ENCODE peak calls at places on chromosomes 13 and 19, in seven cellular contexts. One of them, this sample, is unnamed.

GRCh38 chr13:110965038-110965754 is 50.3 kb upstream of the ANKRD10 start:
- DNase-seq in NCI-H2081 treated with DMSO at 0.1 percent for 48 hours: no peak
- DNase-seq in thoracic aorta: no peak
- DNase-seq in LHCN-M2: peak; percentile 89
- DNase-seq in activated CD8-positive, alpha-beta memory T cell treated with anti-CD3 and anti-CD28 coated beads for 4 hours: no peak
- DNase-seq in activated CD4-positive, alpha-beta T cell treated with anti-CD3 and anti-CD28 coated beads, Interleukin-2, amount 50 U/mL, for 24 hours: peak; percentile 49
- DNase-seq in activated T-helper 2 cell treated with anti-CD3 and anti-CD28 coated beads, Interferon-gamma antibody, Interleukin-2, Interleukin-4, amounts not matched to agents 10 μg/mL and 5 μg/mL and 100 μg/mL, durations not matched to agents 14 hours and 24 hours and 36 hours: peak; percentile 46
- DNase-seq in this sample: no peak

GRCh38 chr19:18939922-18940775 is 868 bp downstream of the HOMER3 start:
- DNase-seq in NCI-H2081 treated with DMSO at 0.1 percent for 48 hours: no peak
- DNase-seq in thoracic aorta: no peak
- DNase-seq in LHCN-M2: peak; percentile 88
- DNase-seq in activated CD8-positive, alpha-beta memory T cell treated with anti-CD3 and anti-CD28 coated beads for 4 hours: no peak
- DNase-seq in activated CD4-positive, alpha-beta T cell treated with anti-CD3 and anti-CD28 coated beads, Interleukin-2, amount 50 U/mL, for 24 hours: no peak
- DNase-seq in activated T-helper 2 cell treated with anti-CD3 and anti-CD28 coated beads, Interferon-gamma antibody, Interleukin-2, Interleukin-4, amounts not matched to agents 10 μg/mL and 5 μg/mL and 100 μg/mL, durations not matched to agents 14 hours and 24 hours and 36 hours: no peak
- DNase-seq in this sample: no peak

GRCh38 chr19:3420244-3420755 is 53.9 kb downstream of the NFIC start:
- DNase-seq in NCI-H2081 treated with DMSO at 0.1 percent for 48 hours: no peak
- DNase-seq in thoracic aorta: no peak
- DNase-seq in LHCN-M2: no peak
- DNase-seq in activated CD8-positive, alpha-beta memory T cell treated with anti-CD3 and anti-CD28 coated beads for 4 hours: no peak
- DNase-seq in activated CD4-positive, alpha-beta T cell treated with anti-CD3 and anti-CD28 coated beads, Interleukin-2, amount 50 U/mL, for 24 hours: no peak
- DNase-seq in activated T-helper 2 cell treated with anti-CD3 and anti-CD28 coated beads, Interferon-gamma antibody, Interleukin-2, Interleukin-4, amounts not matched to agents 10 μg/mL and 5 μg/mL and 100 μg/mL, durations not matched to agents 14 hours and 24 hours and 36 hours: no peak
- DNase-seq in this sample: no peak

GRCh38 chr13:105982219-105982618 is 553.2 kb downstream of the EFNB2 start:
- DNase-seq in NCI-H2081 treated with DMSO at 0.1 percent for 48 hours: no peak
- DNase-seq in thoracic aorta: no peak
- DNase-seq in LHCN-M2: no peak
- DNase-seq in activated CD8-positive, alpha-beta memory T cell treated with anti-CD3 and anti-CD28 coated beads for 4 hours: no peak
- DNase-seq in activated CD4-positive, alpha-beta T cell treated with anti-CD3 and anti-CD28 coated beads, Interleukin-2, amount 50 U/mL, for 24 hours: no peak
- DNase-seq in activated T-helper 2 cell treated with anti-CD3 and anti-CD28 coated beads, Interferon-gamma antibody, Interleukin-2, Interleukin-4, amounts not matched to agents 10 μg/mL and 5 μg/mL and 100 μg/mL, durations not matched to agents 14 hours and 24 hours and 36 hours: no peak
- DNase-seq in this sample: no peak

GRCh38 chr19:16372065-16372915 is 47.7 kb downstream of the KLF2 start:
- DNase-seq in NCI-H2081 treated with DMSO at 0.1 percent for 48 hours: no peak
- DNase-seq in thoracic aorta: no peak
- DNase-seq in LHCN-M2: no peak
- DNase-seq in activated CD8-positive, alpha-beta memory T cell treated with anti-CD3 and anti-CD28 coated beads for 4 hours: no peak
- DNase-seq in activated CD4-positive, alpha-beta T cell treated with anti-CD3 and anti-CD28 coated beads, Interleukin-2, amount 50 U/mL, for 24 hours: no peak
- DNase-seq in activated T-helper 2 cell treated with anti-CD3 and anti-CD28 coated beads, Interferon-gamma antibody, Interleukin-2, Interleukin-4, amounts not matched to agents 10 μg/mL and 5 μg/mL and 100 μg/mL, durations not matched to agents 14 hours and 24 hours and 36 hours: no peak
- DNase-seq in this sample: no peak

GRCh38 chr13:41029629-41030028 is 10.5 kb upstream of the ELF1 start:
- DNase-seq in NCI-H2081 treated with DMSO at 0.1 percent for 48 hours: no peak
- DNase-seq in thoracic aorta: no peak
- DNase-seq in LHCN-M2: no peak
- DNase-seq in activated CD8-positive, alpha-beta memory T cell treated with anti-CD3 and anti-CD28 coated beads for 4 hours: no peak
- DNase-seq in activated CD4-positive, alpha-beta T cell treated with anti-CD3 and anti-CD28 coated beads, Interleukin-2, amount 50 U/mL, for 24 hours: no peak
- DNase-seq in activated T-helper 2 cell treated with anti-CD3 and anti-CD28 coated beads, Interferon-gamma antibody, Interleukin-2, Interleukin-4, amounts not matched to agents 10 μg/mL and 5 μg/mL and 100 μg/mL, durations not matched to agents 14 hours and 24 hours and 36 hours: no peak
- DNase-seq in this sample: no peak

GRCh38 chr13:37068962-37069361 is 9.5 kb upstream of the SUPT20H start:
- DNase-seq in NCI-H2081 treated with DMSO at 0.1 percent for 48 hours: no peak
- DNase-seq in thoracic aorta: no peak
- DNase-seq in LHCN-M2: peak; percentile 20
- DNase-seq in activated CD8-positive, alpha-beta memory T cell treated with anti-CD3 and anti-CD28 coated beads for 4 hours: no peak
- DNase-seq in activated CD4-positive, alpha-beta T cell treated with anti-CD3 and anti-CD28 coated beads, Interleukin-2, amount 50 U/mL, for 24 hours: no peak
- DNase-seq in activated T-helper 2 cell treated with anti-CD3 and anti-CD28 coated beads, Interferon-gamma antibody, Interleukin-2, Interleukin-4, amounts not matched to agents 10 μg/mL and 5 μg/mL and 100 μg/mL, durations not matched to agents 14 hours and 24 hours and 36 hours: no peak
- DNase-seq in this sample: no peak

GRCh38 chr13:47337781-47338507 is 441.1 kb upstream of the HTR2A start:
- DNase-seq in NCI-H2081 treated with DMSO at 0.1 percent for 48 hours: no peak
- DNase-seq in thoracic aorta: no peak
- DNase-seq in LHCN-M2: peak; percentile 93
- DNase-seq in activated CD8-positive, alpha-beta memory T cell treated with anti-CD3 and anti-CD28 coated beads for 4 hours: no peak
- DNase-seq in activated CD4-positive, alpha-beta T cell treated with anti-CD3 and anti-CD28 coated beads, Interleukin-2, amount 50 U/mL, for 24 hours: no peak
- DNase-seq in activated T-helper 2 cell treated with anti-CD3 and anti-CD28 coated beads, Interferon-gamma antibody, Interleukin-2, Interleukin-4, amounts not matched to agents 10 μg/mL and 5 μg/mL and 100 μg/mL, durations not matched to agents 14 hours and 24 hours and 36 hours: no peak
- DNase-seq in this sample: no peak

GRCh38 chr13:102704238-102704750 is 9.4 kb upstream of the METTL21C start:
- DNase-seq in NCI-H2081 treated with DMSO at 0.1 percent for 48 hours: no peak
- DNase-seq in thoracic aorta: no peak
- DNase-seq in LHCN-M2: no peak
- DNase-seq in activated CD8-positive, alpha-beta memory T cell treated with anti-CD3 and anti-CD28 coated beads for 4 hours: no peak
- DNase-seq in activated CD4-positive, alpha-beta T cell treated with anti-CD3 and anti-CD28 coated beads, Interleukin-2, amount 50 U/mL, for 24 hours: no peak
- DNase-seq in activated T-helper 2 cell treated with anti-CD3 and anti-CD28 coated beads, Interferon-gamma antibody, Interleukin-2, Interleukin-4, amounts not matched to agents 10 μg/mL and 5 μg/mL and 100 μg/mL, durations not matched to agents 14 hours and 24 hours and 36 hours: no peak
- DNase-seq in this sample: no peak

GRCh38 chr13:98664924-98665637 is 87.4 kb downstream of the SLC15A1 start:
- DNase-seq in NCI-H2081 treated with DMSO at 0.1 percent for 48 hours: no peak
- DNase-seq in thoracic aorta: no peak
- DNase-seq in LHCN-M2: no peak
- DNase-seq in activated CD8-positive, alpha-beta memory T cell treated with anti-CD3 and anti-CD28 coated beads for 4 hours: no peak
- DNase-seq in activated CD4-positive, alpha-beta T cell treated with anti-CD3 and anti-CD28 coated beads, Interleukin-2, amount 50 U/mL, for 24 hours: no peak
- DNase-seq in activated T-helper 2 cell treated with anti-CD3 and anti-CD28 coated beads, Interferon-gamma antibody, Interleukin-2, Interleukin-4, amounts not matched to agents 10 μg/mL and 5 μg/mL and 100 μg/mL, durations not matched to agents 14 hours and 24 hours and 36 hours: no peak
- DNase-seq in this sample: no peak

GRCh38 chr13:65336916-65337315 is 1893.2 kb downstream of the PCDH9 start:
- DNase-seq in NCI-H2081 treated with DMSO at 0.1 percent for 48 hours: peak; percentile 52
- DNase-seq in thoracic aorta: no peak
- DNase-seq in LHCN-M2: peak; percentile 3
- DNase-seq in activated CD8-positive, alpha-beta memory T cell treated with anti-CD3 and anti-CD28 coated beads for 4 hours: no peak
- DNase-seq in activated CD4-positive, alpha-beta T cell treated with anti-CD3 and anti-CD28 coated beads, Interleukin-2, amount 50 U/mL, for 24 hours: no peak
- DNase-seq in activated T-helper 2 cell treated with anti-CD3 and anti-CD28 coated beads, Interferon-gamma antibody, Interleukin-2, Interleukin-4, amounts not matched to agents 10 μg/mL and 5 μg/mL and 100 μg/mL, durations not matched to agents 14 hours and 24 hours and 36 hours: no peak
- DNase-seq in this sample: no peak

GRCh38 chr13:112456138-112457056 is 80.2 kb downstream of the SPACA7 start:
- DNase-seq in NCI-H2081 treated with DMSO at 0.1 percent for 48 hours: no peak
- DNase-seq in thoracic aorta: no peak
- DNase-seq in LHCN-M2: no peak
- DNase-seq in activated CD8-positive, alpha-beta memory T cell treated with anti-CD3 and anti-CD28 coated beads for 4 hours: no peak
- DNase-seq in activated CD4-positive, alpha-beta T cell treated with anti-CD3 and anti-CD28 coated beads, Interleukin-2, amount 50 U/mL, for 24 hours: no peak
- DNase-seq in activated T-helper 2 cell treated with anti-CD3 and anti-CD28 coated beads, Interferon-gamma antibody, Interleukin-2, Interleukin-4, amounts not matched to agents 10 μg/mL and 5 μg/mL and 100 μg/mL, durations not matched to agents 14 hours and 24 hours and 36 hours: no peak
- DNase-seq in this sample: peak; percentile 3

GRCh38 chr13:112822851-112823250 is 133.0 kb downstream of the ATP11A start:
- DNase-seq in NCI-H2081 treated with DMSO at 0.1 percent for 48 hours: no peak
- DNase-seq in thoracic aorta: no peak
- DNase-seq in LHCN-M2: no peak
- DNase-seq in activated CD8-positive, alpha-beta memory T cell treated with anti-CD3 and anti-CD28 coated beads for 4 hours: no peak
- DNase-seq in activated CD4-positive, alpha-beta T cell treated with anti-CD3 and anti-CD28 coated beads, Interleukin-2, amount 50 U/mL, for 24 hours: no peak
- DNase-seq in activated T-helper 2 cell treated with anti-CD3 and anti-CD28 coated beads, Interferon-gamma antibody, Interleukin-2, Interleukin-4, amounts not matched to agents 10 μg/mL and 5 μg/mL and 100 μg/mL, durations not matched to agents 14 hours and 24 hours and 36 hours: no peak
- DNase-seq in this sample: no peak

GRCh38 chr19:48501961-48502719 is 9.5 kb downstream of the LMTK3 start:
- DNase-seq in NCI-H2081 treated with DMSO at 0.1 percent for 48 hours: no peak
- DNase-seq in thoracic aorta: no peak
- DNase-seq in LHCN-M2: peak; percentile 27
- DNase-seq in activated CD8-positive, alpha-beta memory T cell treated with anti-CD3 and anti-CD28 coated beads for 4 hours: peak; percentile 36
- DNase-seq in activated CD4-positive, alpha-beta T cell treated with anti-CD3 and anti-CD28 coated beads, Interleukin-2, amount 50 U/mL, for 24 hours: peak; percentile 40
- DNase-seq in activated T-helper 2 cell treated with anti-CD3 and anti-CD28 coated beads, Interferon-gamma antibody, Interleukin-2, Interleukin-4, amounts not matched to agents 10 μg/mL and 5 μg/mL and 100 μg/mL, durations not matched to agents 14 hours and 24 hours and 36 hours: peak; percentile 62
- DNase-seq in this sample: no peak

GRCh38 chr13:80132741-80133601 is 208.0 kb downstream of the SPRY2 start:
- DNase-seq in NCI-H2081 treated with DMSO at 0.1 percent for 48 hours: no peak
- DNase-seq in thoracic aorta: peak; percentile 38
- DNase-seq in LHCN-M2: peak; percentile 73
- DNase-seq in activated CD8-positive, alpha-beta memory T cell treated with anti-CD3 and anti-CD28 coated beads for 4 hours: no peak
- DNase-seq in activated CD4-positive, alpha-beta T cell treated with anti-CD3 and anti-CD28 coated beads, Interleukin-2, amount 50 U/mL, for 24 hours: no peak
- DNase-seq in activated T-helper 2 cell treated with anti-CD3 and anti-CD28 coated beads, Interferon-gamma antibody, Interleukin-2, Interleukin-4, amounts not matched to agents 10 μg/mL and 5 μg/mL and 100 μg/mL, durations not matched to agents 14 hours and 24 hours and 36 hours: no peak
- DNase-seq in this sample: no peak

GRCh38 chr19:30512748-30513389 is 140.7 kb downstream of the ZNF536 start:
- DNase-seq in NCI-H2081 treated with DMSO at 0.1 percent for 48 hours: no peak
- DNase-seq in thoracic aorta: no peak
- DNase-seq in LHCN-M2: no peak
- DNase-seq in activated CD8-positive, alpha-beta memory T cell treated with anti-CD3 and anti-CD28 coated beads for 4 hours: no peak
- DNase-seq in activated CD4-positive, alpha-beta T cell treated with anti-CD3 and anti-CD28 coated beads, Interleukin-2, amount 50 U/mL, for 24 hours: no peak
- DNase-seq in activated T-helper 2 cell treated with anti-CD3 and anti-CD28 coated beads, Interferon-gamma antibody, Interleukin-2, Interleukin-4, amounts not matched to agents 10 μg/mL and 5 μg/mL and 100 μg/mL, durations not matched to agents 14 hours and 24 hours and 36 hours: no peak
- DNase-seq in this sample: no peak

GRCh38 chr19:8302734-8303133 is 5.4 kb downstream of the CD320 start:
- DNase-seq in NCI-H2081 treated with DMSO at 0.1 percent for 48 hours: no peak
- DNase-seq in thoracic aorta: no peak
- DNase-seq in LHCN-M2: no peak
- DNase-seq in activated CD8-positive, alpha-beta memory T cell treated with anti-CD3 and anti-CD28 coated beads for 4 hours: no peak
- DNase-seq in activated CD4-positive, alpha-beta T cell treated with anti-CD3 and anti-CD28 coated beads, Interleukin-2, amount 50 U/mL, for 24 hours: no peak
- DNase-seq in activated T-helper 2 cell treated with anti-CD3 and anti-CD28 coated beads, Interferon-gamma antibody, Interleukin-2, Interleukin-4, amounts not matched to agents 10 μg/mL and 5 μg/mL and 100 μg/mL, durations not matched to agents 14 hours and 24 hours and 36 hours: peak; percentile 6
- DNase-seq in this sample: no peak

GRCh38 chr19:38769635-38770211 is 3.6 kb downstream of the LGALS7 start:
- DNase-seq in NCI-H2081 treated with DMSO at 0.1 percent for 48 hours: no peak
- DNase-seq in thoracic aorta: peak; percentile 65
- DNase-seq in LHCN-M2: peak; percentile 33
- DNase-seq in activated CD8-positive, alpha-beta memory T cell treated with anti-CD3 and anti-CD28 coated beads for 4 hours: peak; percentile 77
- DNase-seq in activated CD4-positive, alpha-beta T cell treated with anti-CD3 and anti-CD28 coated beads, Interleukin-2, amount 50 U/mL, for 24 hours: peak; percentile 71
- DNase-seq in activated T-helper 2 cell treated with anti-CD3 and anti-CD28 coated beads, Interferon-gamma antibody, Interleukin-2, Interleukin-4, amounts not matched to agents 10 μg/mL and 5 μg/mL and 100 μg/mL, durations not matched to agents 14 hours and 24 hours and 36 hours: peak; percentile 86
- DNase-seq in this sample: peak; percentile 82

GRCh38 chr19:38617764-38618589 is at the start of gene MAP4K1:
- DNase-seq in NCI-H2081 treated with DMSO at 0.1 percent for 48 hours: no peak
- DNase-seq in thoracic aorta: no peak
- DNase-seq in LHCN-M2: no peak
- DNase-seq in activated CD8-positive, alpha-beta memory T cell treated with anti-CD3 and anti-CD28 coated beads for 4 hours: peak; percentile 45
- DNase-seq in activated CD4-positive, alpha-beta T cell treated with anti-CD3 and anti-CD28 coated beads, Interleukin-2, amount 50 U/mL, for 24 hours: peak; percentile 57
- DNase-seq in activated T-helper 2 cell treated with anti-CD3 and anti-CD28 coated beads, Interferon-gamma antibody, Interleukin-2, Interleukin-4, amounts not matched to agents 10 μg/mL and 5 μg/mL and 100 μg/mL, durations not matched to agents 14 hours and 24 hours and 36 hours: peak; percentile 75
- DNase-seq in this sample: peak; percentile 42

GRCh38 chr13:41122838-41123237 is 9.8 kb downstream of the KBTBD6 start:
- DNase-seq in NCI-H2081 treated with DMSO at 0.1 percent for 48 hours: no peak
- DNase-seq in thoracic aorta: no peak
- DNase-seq in LHCN-M2: peak; percentile 22
- DNase-seq in activated CD8-positive, alpha-beta memory T cell treated with anti-CD3 and anti-CD28 coated beads for 4 hours: no peak
- DNase-seq in activated CD4-positive, alpha-beta T cell treated with anti-CD3 and anti-CD28 coated beads, Interleukin-2, amount 50 U/mL, for 24 hours: no peak
- DNase-seq in activated T-helper 2 cell treated with anti-CD3 and anti-CD28 coated beads, Interferon-gamma antibody, Interleukin-2, Interleukin-4, amounts not matched to agents 10 μg/mL and 5 μg/mL and 100 μg/mL, durations not matched to agents 14 hours and 24 hours and 36 hours: no peak
- DNase-seq in this sample: no peak

GRCh38 chr13:73520566-73521290 is 461.9 kb downstream of the KLF5 start:
- DNase-seq in NCI-H2081 treated with DMSO at 0.1 percent for 48 hours: no peak
- DNase-seq in thoracic aorta: no peak
- DNase-seq in LHCN-M2: no peak
- DNase-seq in activated CD8-positive, alpha-beta memory T cell treated with anti-CD3 and anti-CD28 coated beads for 4 hours: no peak
- DNase-seq in activated CD4-positive, alpha-beta T cell treated with anti-CD3 and anti-CD28 coated beads, Interleukin-2, amount 50 U/mL, for 24 hours: no peak
- DNase-seq in activated T-helper 2 cell treated with anti-CD3 and anti-CD28 coated beads, Interferon-gamma antibody, Interleukin-2, Interleukin-4, amounts not matched to agents 10 μg/mL and 5 μg/mL and 100 μg/mL, durations not matched to agents 14 hours and 24 hours and 36 hours: no peak
- DNase-seq in this sample: no peak

GRCh38 chr13:49086711-49087110 is 111.0 kb downstream of the FNDC3A start:
- DNase-seq in NCI-H2081 treated with DMSO at 0.1 percent for 48 hours: no peak
- DNase-seq in thoracic aorta: no peak
- DNase-seq in LHCN-M2: peak; percentile 79
- DNase-seq in activated CD8-positive, alpha-beta memory T cell treated with anti-CD3 and anti-CD28 coated beads for 4 hours: no peak
- DNase-seq in activated CD4-positive, alpha-beta T cell treated with anti-CD3 and anti-CD28 coated beads, Interleukin-2, amount 50 U/mL, for 24 hours: no peak
- DNase-seq in activated T-helper 2 cell treated with anti-CD3 and anti-CD28 coated beads, Interferon-gamma antibody, Interleukin-2, Interleukin-4, amounts not matched to agents 10 μg/mL and 5 μg/mL and 100 μg/mL, durations not matched to agents 14 hours and 24 hours and 36 hours: no peak
- DNase-seq in this sample: no peak

GRCh38 chr19:2887391-2887914 is 13.3 kb upstream of the ZNF57 start:
- DNase-seq in NCI-H2081 treated with DMSO at 0.1 percent for 48 hours: peak; percentile 66
- DNase-seq in thoracic aorta: no peak
- DNase-seq in LHCN-M2: peak; percentile 61
- DNase-seq in activated CD8-positive, alpha-beta memory T cell treated with anti-CD3 and anti-CD28 coated beads for 4 hours: no peak
- DNase-seq in activated CD4-positive, alpha-beta T cell treated with anti-CD3 and anti-CD28 coated beads, Interleukin-2, amount 50 U/mL, for 24 hours: peak; percentile 17
- DNase-seq in activated T-helper 2 cell treated with anti-CD3 and anti-CD28 coated beads, Interferon-gamma antibody, Interleukin-2, Interleukin-4, amounts not matched to agents 10 μg/mL and 5 μg/mL and 100 μg/mL, durations not matched to agents 14 hours and 24 hours and 36 hours: no peak
- DNase-seq in this sample: no peak

GRCh38 chr13:29594710-29595379 is 643 bp downstream of the SLC7A1 start:
- DNase-seq in NCI-H2081 treated with DMSO at 0.1 percent for 48 hours: no peak
- DNase-seq in thoracic aorta: peak; percentile 35
- DNase-seq in LHCN-M2: peak; percentile 56
- DNase-seq in activated CD8-positive, alpha-beta memory T cell treated with anti-CD3 and anti-CD28 coated beads for 4 hours: peak; percentile 58
- DNase-seq in activated CD4-positive, alpha-beta T cell treated with anti-CD3 and anti-CD28 coated beads, Interleukin-2, amount 50 U/mL, for 24 hours: peak; percentile 64
- DNase-seq in activated T-helper 2 cell treated with anti-CD3 and anti-CD28 coated beads, Interferon-gamma antibody, Interleukin-2, Interleukin-4, amounts not matched to agents 10 μg/mL and 5 μg/mL and 100 μg/mL, durations not matched to agents 14 hours and 24 hours and 36 hours: peak; percentile 57
- DNase-seq in this sample: peak; percentile 28

GRCh38 chr19:50703915-50704548 is 15.6 kb downstream of the SHANK1 start:
- DNase-seq in NCI-H2081 treated with DMSO at 0.1 percent for 48 hours: no peak
- DNase-seq in thoracic aorta: no peak
- DNase-seq in LHCN-M2: no peak
- DNase-seq in activated CD8-positive, alpha-beta memory T cell treated with anti-CD3 and anti-CD28 coated beads for 4 hours: no peak
- DNase-seq in activated CD4-positive, alpha-beta T cell treated with anti-CD3 and anti-CD28 coated beads, Interleukin-2, amount 50 U/mL, for 24 hours: no peak
- DNase-seq in activated T-helper 2 cell treated with anti-CD3 and anti-CD28 coated beads, Interferon-gamma antibody, Interleukin-2, Interleukin-4, amounts not matched to agents 10 μg/mL and 5 μg/mL and 100 μg/mL, durations not matched to agents 14 hours and 24 hours and 36 hours: no peak
- DNase-seq in this sample: no peak